ENCODE peak calls at places on chromosomes 5 and 9, in eight cellular contexts. S is effector memory CD4-positive, alpha-beta T cell; E is dorsolateral prefrontal cortex; B is skeletal muscle cell; Z is psoas muscle; M is ovary; L is pancreas; N is fibroblast of the aortic adventitia. F is an unnamed sample.

GRCh38 chr5:57416246-57416996 is 66.2 kb downstream of the ACTBL2 start:
- DNase-seq in S (no peak), E (no peak), B (no peak), Z (no peak), M (no peak), L (no peak), N (peak; percentile 97), F (no peak)

GRCh38 chr5:107633171-107633901 is 37.4 kb downstream of the EFNA5 start:
- DNase-seq in S (no peak), E (no peak), B (peak; percentile 15), Z (no peak), M (no peak), L (no peak), N (peak; percentile 52), F (no peak)

GRCh38 chr5:35067985-35068384 is 20.2 kb upstream of the AGXT2 start:
- DNase-seq in S (no peak), E (no peak), B (no peak), Z (no peak), M (no peak), L (no peak), N (no peak), F (no peak)

GRCh38 chr9:136095028-136095494 is at the start of gene NACC2:
- DNase-seq in S (no peak), E (no peak), B (no peak), Z (peak; percentile 89), M (peak; percentile 78), L (peak; percentile 88), N (peak; percentile 45), F (peak; percentile 92)

GRCh38 chr5:96692436-96692835 is 30.3 kb downstream of the CAST start:
- DNase-seq in S (no peak), E (no peak), B (no peak), Z (no peak), M (no peak), L (no peak), N (peak; percentile 31), F (no peak)

GRCh38 chr5:126681970-126682369 is 81.2 kb downstream of the PHAX start:
- DNase-seq in S (no peak), E (no peak), B (no peak), Z (peak; percentile 60), M (no peak), L (no peak), N (peak; percentile 54), F (no peak)

GRCh38 chr9:34522971-34523797 is at the start of gene ENHO:
- DNase-seq in S (peak; percentile 77), E (peak; percentile 87), B (peak; percentile 30), Z (peak; percentile 93), M (peak; percentile 96), L (peak; percentile 97), N (peak; percentile 74), F (peak; percentile 86)

GRCh38 chr5:125634242-125634835 is 788.9 kb upstream of the GRAMD2B start:
- DNase-seq in S (no peak), E (no peak), B (no peak), Z (no peak), M (no peak), L (no peak), N (no peak), F (no peak)

GRCh38 chr5:124365491-124365890 is 380.9 kb downstream of the ZNF608 start:
- DNase-seq in S (no peak), E (no peak), B (no peak), Z (no peak), M (no peak), L (no peak), N (no peak), F (peak; percentile 31)

GRCh38 chr5:133687212-133688051 is 75.1 kb upstream of the FSTL4 start:
- DNase-seq in S (no peak), E (no peak), B (no peak), Z (no peak), M (no peak), L (no peak), N (no peak), F (no peak)

GRCh38 chr9:135244751-135245221 is 157.3 kb downstream of the OLFM1 start:
- DNase-seq in S (no peak), E (no peak), B (no peak), Z (peak; percentile 49), M (no peak), L (peak; percentile 70), N (no peak), F (no peak)

GRCh38 chr9:117795271-117795670 is 91.1 kb downstream of the TLR4 start:
- DNase-seq in S (no peak), E (no peak), B (no peak), Z (no peak), M (no peak), L (no peak), N (no peak), F (no peak)

GRCh38 chr5:178246736-178247135 is 14.1 kb upstream of the PHYKPL start:
- DNase-seq in S (no peak), E (no peak), B (no peak), Z (no peak), M (no peak), L (no peak), N (no peak), F (no peak)

GRCh38 chr5:147084702-147085101 is 150.1 kb upstream of the STK32A start:
- DNase-seq in S (no peak), E (peak; percentile 89), B (no peak), Z (no peak), M (no peak), L (no peak), N (no peak), F (no peak)

GRCh38 chr5:35856186-35857003 is at the start of gene IL7R:
- DNase-seq in S (no peak), E (no peak), B (no peak), Z (no peak), M (no peak), L (no peak), N (peak; percentile 33), F (no peak)

GRCh38 chr5:97986069-97986468 is 787.4 kb upstream of the RGMB start:
- DNase-seq in S (no peak), E (no peak), B (peak; percentile 19), Z (no peak), M (no peak), L (no peak), N (peak; percentile 33), F (no peak)

GRCh38 chr9:115604831-115605483 is 487.0 kb upstream of the TNC start:
- DNase-seq in S (no peak), E (no peak), B (peak; percentile 95), Z (no peak), M (no peak), L (no peak), N (peak; percentile 98), F (no peak)

GRCh38 chr9:79974806-79975422 is 403.1 kb downstream of the TLE4 start:
- DNase-seq in S (no peak), E (no peak), B (no peak), Z (no peak), M (no peak), L (no peak), N (no peak), F (no peak)

GRCh38 chr5:178432421-178433272 is 157.5 kb downstream of the COL23A1 start:
- DNase-seq in S (no peak), E (no peak), B (no peak), Z (no peak), M (no peak), L (peak; percentile 34), N (no peak), F (no peak)

GRCh38 chr9:86944974-86945867 is 2.1 kb downstream of the GAS1 start:
- DNase-seq in S (no peak), E (no peak), B (no peak), Z (peak; percentile 50), M (no peak), L (no peak), N (peak; percentile 45), F (peak; percentile 78)
- H3K4me3 ChIP-seq in S (peak overlapping the region; percentile 59), E (peak overlapping the region; percentile 75), B (peak overlapping the region; percentile 79), Z (peak overlapping the region; percentile 86), M (peak overlapping the region; percentile 65), L (peak overlapping the region; percentile 45), N (peak overlapping the region; percentile 92), F (peak overlapping the region; percentile 48)

GRCh38 chr9:130554606-130555005 is 24.8 kb upstream of the FUBP3 start:
- DNase-seq in S (no peak), E (no peak), B (no peak), Z (no peak), M (no peak), L (no peak), N (no peak), F (no peak)

GRCh38 chr9:130548103-130548502 is 31.3 kb upstream of the FUBP3 start:
- DNase-seq in S (no peak), E (no peak), B (no peak), Z (no peak), M (no peak), L (no peak), N (no peak), F (no peak)

GRCh38 chr9:130544364-130544763 is 35.0 kb upstream of the FUBP3 start:
- DNase-seq in S (no peak), E (no peak), B (no peak), Z (no peak), M (no peak), L (no peak), N (no peak), F (no peak)

GRCh38 chr9:130555061-130555460 is 24.3 kb upstream of the FUBP3 start:
- DNase-seq in S (no peak), E (no peak), B (no peak), Z (no peak), M (no peak), L (no peak), N (no peak), F (no peak)

GRCh38 chr9:130549093-130549735 is 30.2 kb upstream of the FUBP3 start:
- DNase-seq in S (no peak), E (no peak), B (no peak), Z (no peak), M (no peak), L (no peak), N (no peak), F (no peak)
- H3K4me3 ChIP-seq in S (no peak overlapping the region), E (no peak overlapping the region), B (no peak overlapping the region), Z (no peak overlapping the region), M (no peak overlapping the region), L (no peak overlapping the region), N (no peak overlapping the region), F (no peak overlapping the region)

DNA sequence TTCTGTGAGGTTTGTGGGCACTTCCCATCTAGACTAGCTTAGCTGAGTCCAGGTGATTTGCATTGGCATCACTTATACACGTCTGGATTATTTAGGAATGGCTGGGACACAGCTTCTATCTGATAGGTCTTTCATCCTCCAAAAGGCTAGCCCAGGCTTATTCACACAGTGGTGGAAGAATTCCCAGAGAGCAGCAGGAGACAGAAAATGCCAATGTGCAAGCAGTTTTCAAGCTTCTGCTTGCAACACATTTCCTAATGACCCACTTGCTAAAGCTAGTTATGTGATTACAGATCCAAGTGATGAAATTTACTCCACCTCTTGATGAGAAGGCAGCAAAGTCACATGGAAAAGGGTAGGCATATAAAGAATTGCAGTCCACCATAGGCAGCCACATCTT is 44.3 kb upstream of the MAST4 start:
- DNase-seq in S (no peak), E (no peak), B (no peak), Z (no peak), M (no peak), L (no peak), N (peak; percentile 47), F (no peak)
- H3K4me3 ChIP-seq in S (no peak overlapping the region), E (no peak overlapping the region), B (no peak overlapping the region), Z (no peak overlapping the region), M (no peak overlapping the region), L (no peak overlapping the region), N (no peak overlapping the region), F (no peak overlapping the region)

DNA sequence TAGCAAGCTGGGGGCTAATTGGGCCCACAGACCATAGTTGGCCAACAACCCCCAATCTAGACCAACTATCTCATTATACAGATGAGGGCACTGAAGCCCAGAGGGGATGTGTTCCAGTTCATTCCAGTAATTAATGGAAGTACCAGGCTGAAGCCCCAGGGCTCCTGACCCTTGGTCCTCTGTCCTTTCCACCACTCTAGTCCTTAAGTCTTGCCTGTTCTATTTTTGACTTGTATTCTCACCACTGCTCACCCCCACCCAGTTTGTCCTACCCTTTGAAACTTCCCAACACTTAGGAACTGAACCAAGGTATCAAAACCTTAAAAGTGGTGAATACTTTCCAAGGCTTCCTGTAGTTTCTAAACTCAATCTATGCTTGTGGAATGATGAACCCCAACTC is 407.4 kb downstream of the ENC1 start:
- DNase-seq in S (no peak), E (no peak), B (no peak), Z (no peak), M (no peak), L (no peak), N (no peak), F (no peak)
- H3K4me3 ChIP-seq in S (no peak overlapping the region), E (no peak overlapping the region), B (no peak overlapping the region), Z (no peak overlapping the region), M (no peak overlapping the region), L (no peak overlapping the region), N (no peak overlapping the region), F (no peak overlapping the region)